ENCODE peak calls at places on chromosomes 6 and 20, in ten cellular contexts. B is transverse colon; A is RWPE1; K is ovary; J is brain microvascular endothelial cell; N is H9; R is naive thymus-derived CD4-positive, alpha-beta T cell; U is lower lobe of right lung; D is ascending aorta; G is fibroblast of lung. E is an unnamed sample.

GRCh38 chr20:577167-577791 is 32.8 kb downstream of the TCF15 start:
- DNase-seq in N (peak), B (no peak), A (no peak), R (no peak), K (no peak), U (no peak), J (no peak), G (no peak), D (no peak), E (no peak)

GRCh38 chr20:35954907-35955251 is 577 bp upstream of the SCAND1 start:
- DNase-seq in J (peak), K (no peak), D (no peak), G (peak), N (no peak), B (no peak), U (no peak), A (peak), R (peak), E (no peak)

GRCh38 chr20:46456255-46457028 is 50.0 kb upstream of the ELMO2 start:
- DNase-seq in G (no peak), B (no peak), N (no peak), K (no peak), U (no peak), J (no peak), A (no peak), D (no peak), R (no peak), E (no peak)

GRCh38 chr6:116556065-116556464 is 2.5 kb downstream of the CALHM4 start:
- DNase-seq in A (peak), J (peak), G (peak), D (no peak), R (no peak), N (no peak), U (no peak), B (no peak), K (no peak), E (no peak)

GRCh38 chr6:37354526-37355384 is 972 bp downstream of the RNF8 start:
- DNase-seq in B (peak), K (peak), A (peak), R (no peak), J (no peak), D (no peak), U (peak), N (peak), G (peak), E (no peak)

GRCh38 chr20:47365023-47365764 is 8.7 kb upstream of the ZMYND8 start:
- DNase-seq in U (no peak), N (no peak), D (no peak), R (no peak), G (no peak), J (no peak), B (no peak), A (no peak), K (no peak), E (no peak)

GRCh38 chr20:14634666-14635065 is 297.3 kb upstream of the FLRT3 start:
- DNase-seq in N (no peak), A (peak), J (no peak), G (no peak), B (no peak), D (no peak), R (no peak), K (no peak), U (no peak), E (no peak)

GRCh38 chr6:136784910-136785746 is 7.1 kb downstream of the MAP3K5 start:
- DNase-seq in R (no peak), D (peak), N (no peak), A (no peak), K (peak), G (no peak), J (no peak), B (peak), U (peak), E (no peak)

GRCh38 chr20:32179934-32180333 is 27.6 kb downstream of the PLAGL2 start:
- DNase-seq in D (no peak), A (no peak), R (no peak), J (no peak), B (no peak), G (no peak), N (no peak), K (no peak), U (no peak), E (no peak)

GRCh38 chr20:59032023-59032712 is at the start of gene ATP5F1E:
- DNase-seq in A (peak), J (peak), R (peak), D (peak), G (peak), U (peak), N (peak), B (peak), K (peak), E (peak)

GRCh38 chr20:32972181-32973076 is 31.8 kb downstream of the SUN5 start:
- DNase-seq in G (no peak), J (no peak), D (no peak), R (peak), U (no peak), B (peak), A (no peak), N (peak), K (no peak), E (no peak)

GRCh38 chr20:35021831-35022230 is 66.2 kb downstream of the MYH7B start:
- DNase-seq in B (no peak), N (no peak), D (no peak), G (no peak), U (no peak), R (no peak), J (no peak), A (no peak), K (no peak), E (no peak)

GRCh38 chr20:11850901-11851300 is 66.8 kb upstream of the BTBD3 start:
- DNase-seq in U (no peak), N (no peak), D (no peak), K (no peak), R (no peak), A (peak), J (peak), G (peak), B (no peak), E (peak)

GRCh38 chr6:122663981-122664380 is 53.8 kb downstream of the PKIB start:
- DNase-seq in D (no peak), K (no peak), N (no peak), A (no peak), B (no peak), R (no peak), U (no peak), G (peak), J (no peak), E (no peak)

GRCh38 chr20:12511499-12511898 is 497.3 kb upstream of the SPTLC3 start:
- DNase-seq in J (no peak), G (no peak), D (no peak), U (no peak), A (no peak), N (no peak), R (no peak), K (no peak), B (no peak), E (no peak)

GRCh38 chr6:160974304-160974771 is 17.2 kb upstream of the MAP3K4 start:
- DNase-seq in A (peak), G (peak), K (peak), J (peak), B (peak), U (no peak), D (no peak), R (no peak), N (no peak), E (peak)

GRCh38 chr6:117232191-117232590 is 33.2 kb upstream of the VGLL2 start:
- DNase-seq in G (peak), K (no peak), R (no peak), D (no peak), J (no peak), U (no peak), A (no peak), N (no peak), B (no peak), E (no peak)

GRCh38 chr20:47146703-47147102 is 209.8 kb downstream of the ZMYND8 start:
- DNase-seq in N (no peak), K (no peak), B (no peak), G (peak), D (no peak), J (peak), R (no peak), A (no peak), U (no peak), E (no peak)

GRCh38 chr6:36547646-36548400 is 544 bp upstream of the STK38 start:
- DNase-seq in A (no peak), D (no peak), R (peak), N (peak), B (no peak), U (no peak), K (no peak), J (no peak), G (no peak), E (no peak)

GRCh38 chr6:33599413-33599911 is 19.4 kb upstream of the BAK1 start:
- DNase-seq in U (no peak), R (no peak), N (peak), G (no peak), B (no peak), D (no peak), A (peak), J (no peak), K (no peak), E (no peak)

GRCh38 chr6:33600761-33601160 is 20.4 kb upstream of the ITPR3 start:
- DNase-seq in N (peak), J (no peak), D (no peak), G (no peak), B (no peak), K (no peak), A (no peak), U (no peak), R (no peak), E (no peak)

GRCh38 chr6:33595001-33595846 is 15.1 kb upstream of the BAK1 start:
- DNase-seq in N (peak), U (no peak), J (no peak), R (no peak), B (no peak), D (no peak), A (no peak), K (no peak), G (no peak), E (no peak)

GRCh38 chr6:33593414-33593727 is 13.3 kb upstream of the BAK1 start:
- DNase-seq in K (no peak), R (no peak), J (no peak), G (no peak), A (no peak), N (no peak), B (no peak), U (no peak), D (no peak), E (no peak)

DNA sequence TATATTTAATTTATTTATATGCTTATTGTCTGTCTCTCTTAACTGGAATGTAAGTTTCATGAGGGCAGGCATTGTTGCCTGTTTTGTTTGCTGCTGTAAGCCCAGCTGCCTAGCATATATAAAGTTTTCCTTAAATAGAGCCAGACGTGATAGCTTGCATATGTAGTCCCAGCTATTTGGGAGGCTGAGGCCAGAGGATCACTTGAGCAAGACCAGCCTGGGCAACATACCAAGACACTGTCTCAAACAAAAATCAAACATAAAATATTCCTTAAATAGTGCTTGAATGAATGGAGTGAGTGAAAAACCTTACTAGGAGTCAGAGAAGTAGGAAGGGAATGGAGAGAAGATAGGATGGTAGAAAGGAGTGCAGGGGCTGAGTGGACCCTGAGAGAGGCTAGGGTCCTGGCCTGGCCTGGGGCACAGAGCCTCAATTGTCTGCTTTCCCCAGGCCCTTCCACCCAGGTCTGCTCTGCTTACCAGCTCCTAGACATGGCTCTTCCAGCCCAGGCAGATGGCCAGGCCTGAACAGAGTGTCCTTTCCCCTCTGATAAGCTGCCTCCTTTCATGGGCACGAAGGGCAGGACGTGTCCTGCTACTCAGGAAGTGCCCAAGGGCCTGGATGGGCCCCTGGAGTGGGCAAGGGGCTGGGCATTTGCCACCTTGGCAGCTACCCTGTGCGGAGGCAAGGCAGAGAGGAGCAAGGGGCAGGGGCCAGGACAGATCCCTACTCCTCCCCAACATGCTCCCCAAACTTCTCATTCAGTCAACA is 17.7 kb upstream of the BAK1 start:
- DNase-seq in U (no peak), R (no peak), G (no peak), J (no peak), D (no peak), K (peak), B (no peak), N (no peak), A (no peak), E (no peak)
- H3K27ac ChIP-seq in U (no peak), R (no peak), G (no peak), J (no peak), D (no peak), K (no peak), B (no peak), N (no peak), A (peak), E (no peak)

GRCh38 chr20:57804470-57805250 is 94.8 kb upstream of the PMEPA1 start:
- DNase-seq in U (no peak), D (no peak), N (no peak), R (no peak), G (no peak), K (peak), J (no peak), B (no peak), A (no peak), E (no peak)

GRCh38 chr20:57805784-57806183 is 96.0 kb upstream of the PMEPA1 start:
- DNase-seq in A (peak), K (no peak), U (no peak), J (no peak), N (no peak), D (no peak), G (no peak), B (no peak), R (no peak), E (no peak)

GRCh38 chr20:57801581-57801980 is 91.8 kb upstream of the PMEPA1 start:
- DNase-seq in G (no peak), B (no peak), A (no peak), N (no peak), U (no peak), R (no peak), D (no peak), K (no peak), J (no peak), E (no peak)

GRCh38 chr20:57802877-57803717 is 93.3 kb upstream of the PMEPA1 start:
- DNase-seq in N (no peak), K (peak), J (no peak), R (no peak), D (no peak), B (no peak), U (no peak), G (no peak), A (no peak), E (no peak)

DNA sequence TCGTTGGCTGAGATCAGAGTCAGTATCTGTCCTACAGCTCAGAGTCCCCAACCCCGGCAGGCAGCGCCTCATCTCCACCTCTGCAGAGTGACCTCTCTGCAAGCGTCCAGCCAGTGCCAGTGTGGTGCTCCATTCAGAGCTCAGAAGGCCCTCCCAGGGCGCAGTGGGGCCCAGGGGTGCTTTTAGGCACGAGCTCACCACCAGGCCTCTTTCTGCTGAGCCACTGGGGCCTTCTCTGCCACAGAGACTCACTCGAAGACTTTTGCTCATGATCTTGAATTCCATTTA is 93.8 kb upstream of the PMEPA1 start:
- DNase-seq in R (no peak), K (no peak), U (no peak), B (no peak), A (no peak), D (no peak), N (no peak), G (no peak), J (no peak), E (no peak)
- H3K27ac ChIP-seq in R (no peak), K (no peak), U (no peak), B (no peak), A (no peak), D (no peak), N (no peak), G (no peak), J (no peak), E (no peak)

GRCh38 chr20:41166201-41167117 is 29.1 kb downstream of the PLCG1 start:
- DNase-seq in N (no peak), G (no peak), B (peak), J (no peak), K (peak), R (no peak), A (no peak), D (no peak), U (no peak), E (no peak)

GRCh38 chr20:41165001-41165882 is 27.9 kb downstream of the PLCG1 start:
- DNase-seq in D (no peak), A (no peak), R (no peak), B (no peak), G (no peak), K (peak), N (no peak), U (no peak), J (no peak), E (no peak)

GRCh38 chr20:41162396-41162795 is 25.1 kb downstream of the PLCG1 start:
- DNase-seq in D (no peak), N (no peak), U (no peak), A (no peak), K (no peak), B (no peak), J (no peak), R (no peak), G (no peak), E (no peak)

GRCh38 chr20:41161886-41162285 is 24.5 kb downstream of the PLCG1 start:
- DNase-seq in K (no peak), J (no peak), R (no peak), A (no peak), U (no peak), B (no peak), N (no peak), D (no peak), G (no peak), E (no peak)

GRCh38 chr20:41163821-41164220 is 26.5 kb downstream of the PLCG1 start:
- DNase-seq in D (no peak), R (no peak), G (no peak), B (no peak), K (no peak), U (no peak), A (no peak), J (no peak), N (no peak), E (no peak)
- H3K27ac ChIP-seq in D (peak), R (peak), G (no peak), B (no peak), K (no peak), U (no peak), A (no peak), J (no peak), N (no peak), E (no peak)

GRCh38 chr6:90192857-90193256 is 103.8 kb downstream of the BACH2 start:
- DNase-seq in G (no peak), J (no peak), U (no peak), R (peak), K (no peak), A (no peak), B (no peak), N (no peak), D (no peak), E (no peak)

GRCh38 chr6:90195094-90195793 is 101.4 kb downstream of the BACH2 start:
- DNase-seq in J (no peak), G (no peak), D (no peak), N (no peak), U (no peak), B (no peak), K (no peak), A (no peak), R (no peak), E (no peak)

GRCh38 chr6:90193359-90193758 is 103.3 kb downstream of the BACH2 start:
- DNase-seq in K (no peak), G (no peak), R (no peak), B (no peak), U (no peak), D (no peak), N (no peak), J (no peak), A (no peak), E (no peak)

GRCh38 chr6:90190752-90191393 is 105.8 kb downstream of the BACH2 start:
- DNase-seq in B (no peak), A (no peak), U (no peak), N (no peak), D (no peak), J (no peak), G (no peak), R (no peak), K (no peak), E (no peak)

DNA sequence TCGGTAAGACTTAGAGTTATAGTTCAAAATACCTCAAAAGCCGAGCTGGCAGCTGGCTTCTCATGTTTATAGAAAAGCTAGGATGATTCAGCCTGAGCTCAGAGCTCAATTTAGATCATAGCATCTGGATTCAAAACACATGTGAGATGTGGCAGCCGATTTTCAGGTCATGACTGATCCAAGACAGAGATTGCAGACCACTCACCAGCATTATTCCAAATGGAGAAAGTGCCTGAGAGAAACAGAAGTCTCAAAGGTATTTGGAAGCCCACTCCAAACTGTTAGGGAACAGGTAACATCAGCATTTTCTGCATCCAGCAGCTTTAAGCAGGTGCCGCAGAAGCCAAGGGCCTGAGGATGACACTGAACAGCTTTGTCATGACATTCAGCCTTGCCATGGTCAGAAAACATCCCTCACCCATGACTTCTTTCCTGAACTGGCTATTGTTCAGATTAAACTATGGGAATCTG is 102.2 kb downstream of the BACH2 start:
- DNase-seq in K (no peak), R (peak), J (peak), U (no peak), D (no peak), G (peak), B (no peak), A (no peak), N (no peak), E (no peak)
- H3K27ac ChIP-seq in K (no peak), R (peak), J (no peak), U (no peak), D (no peak), G (peak), B (no peak), A (no peak), N (no peak), E (no peak)

GRCh38 chr6:111626446-111626845 is 20.8 kb upstream of the TRAF3IP2 start:
- DNase-seq in D (no peak), G (no peak), K (no peak), R (no peak), B (no peak), N (no peak), A (no peak), J (no peak), U (no peak), E (no peak)
- H3K27ac ChIP-seq in D (peak), G (no peak), K (no peak), R (no peak), B (peak), N (no peak), A (no peak), J (no peak), U (no peak), E (no peak)

GRCh38 chr6:156694679-156695078 is 82.5 kb upstream of the ARID1B start:
- DNase-seq in J (no peak), D (no peak), B (no peak), K (no peak), G (no peak), U (no peak), A (no peak), R (no peak), N (no peak), E (no peak)

GRCh38 chr6:156697224-156697623 is 80.0 kb upstream of the ARID1B start:
- DNase-seq in U (no peak), N (no peak), A (no peak), J (no peak), K (no peak), R (no peak), D (no peak), B (no peak), G (no peak), E (no peak)

GRCh38 chr6:156699017-156699421 is 78.2 kb upstream of the ARID1B start:
- DNase-seq in B (no peak), A (peak), J (peak), U (no peak), N (no peak), D (no peak), K (no peak), G (peak), R (no peak), E (peak)

GRCh38 chr6:156698239-156699016 is 78.8 kb upstream of the ARID1B start:
- DNase-seq in U (no peak), N (no peak), R (no peak), B (peak), A (no peak), J (no peak), K (no peak), D (no peak), G (no peak), E (no peak)

DNA sequence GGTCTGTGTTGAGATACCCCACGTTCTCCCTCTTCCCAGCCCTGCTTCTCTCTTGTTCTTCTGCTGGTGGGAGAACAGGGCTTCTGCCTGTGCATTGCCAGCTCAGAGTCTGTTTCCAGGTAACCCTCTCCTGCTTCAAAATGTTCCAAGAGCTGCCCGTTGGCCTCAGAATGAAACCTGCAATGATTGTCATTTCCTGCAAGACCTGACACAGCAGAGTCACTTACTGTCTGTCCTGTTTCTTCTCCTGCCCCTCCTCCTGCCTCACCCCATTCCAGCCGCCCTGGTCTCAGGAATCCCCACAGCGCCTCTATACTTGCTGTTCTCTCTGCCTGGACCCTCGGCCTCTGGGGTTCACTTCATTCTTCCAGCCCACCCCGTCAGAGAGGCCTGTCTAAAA is 81.4 kb upstream of the ARID1B start:
- DNase-seq in U (no peak), N (no peak), D (no peak), K (no peak), A (no peak), B (no peak), R (no peak), G (no peak), J (no peak), E (no peak)
- H3K27ac ChIP-seq in U (no peak), N (no peak), D (no peak), K (no peak), A (no peak), B (no peak), R (no peak), G (no peak), J (no peak), E (no peak)

E was measured in epithelial cell of prostate.